ENCODE peak calls at places on chromosomes 13 and 19, in four cellular contexts. One of them, this sample, is unnamed.

GRCh38 chr13:87878706-87879105 is 207.5 kb downstream of the SLITRK5 start:
- DNase-seq in neural crest cell: no peak
- DNase-seq in endothelial cell of umbilical vein: no peak
- DNase-seq in tibial artery: no peak
- DNase-seq in this sample: no peak

GRCh38 chr13:50893211-50893852 is 16.3 kb upstream of the RNASEH2B start:
- DNase-seq in neural crest cell: no peak
- DNase-seq in endothelial cell of umbilical vein: no peak
- DNase-seq in tibial artery: no peak
- DNase-seq in this sample: no peak

GRCh38 chr19:51599084-51599483 is 28.0 kb downstream of the ZNF175 start:
- DNase-seq in neural crest cell: no peak
- DNase-seq in endothelial cell of umbilical vein: no peak
- DNase-seq in tibial artery: no peak
- DNase-seq in this sample: no peak

GRCh38 chr13:39600766-39601165 is 2.2 kb downstream of the LHFPL6 start:
- DNase-seq in neural crest cell: peak; percentile 23
- DNase-seq in endothelial cell of umbilical vein: no peak
- DNase-seq in tibial artery: peak; percentile 80
- DNase-seq in this sample: no peak

GRCh38 chr19:15283141-15283885 is 49.0 kb downstream of the BRD4 start:
- DNase-seq in neural crest cell: no peak
- DNase-seq in endothelial cell of umbilical vein: no peak
- DNase-seq in tibial artery: peak; percentile 77
- DNase-seq in this sample: no peak

GRCh38 chr13:106139407-106139806 is 396.1 kb downstream of the EFNB2 start:
- DNase-seq in neural crest cell: no peak
- DNase-seq in endothelial cell of umbilical vein: peak; percentile 82
- DNase-seq in tibial artery: no peak
- DNase-seq in this sample: no peak

GRCh38 chr19:47726467-47726866 is 13.2 kb downstream of the EHD2 start:
- DNase-seq in neural crest cell: no peak
- DNase-seq in endothelial cell of umbilical vein: no peak
- DNase-seq in tibial artery: no peak
- DNase-seq in this sample: no peak

GRCh38 chr13:40589285-40590109 is 76.9 kb downstream of the FOXO1 start:
- DNase-seq in neural crest cell: no peak
- DNase-seq in endothelial cell of umbilical vein: peak; percentile 94
- DNase-seq in tibial artery: no peak
- DNase-seq in this sample: no peak

GRCh38 chr13:75556961-75557360 is 7.4 kb downstream of the UCHL3 start:
- DNase-seq in neural crest cell: no peak
- DNase-seq in endothelial cell of umbilical vein: no peak
- DNase-seq in tibial artery: no peak
- DNase-seq in this sample: no peak

GRCh38 chr13:48491423-48492122 is 41.3 kb downstream of the RCBTB2 start:
- DNase-seq in neural crest cell: no peak
- DNase-seq in endothelial cell of umbilical vein: no peak
- DNase-seq in tibial artery: no peak
- DNase-seq in this sample: no peak

GRCh38 chr13:110509971-110510786 is 51.3 kb downstream of the RAB20 start:
- DNase-seq in neural crest cell: no peak
- DNase-seq in endothelial cell of umbilical vein: no peak
- DNase-seq in tibial artery: peak; percentile 71
- DNase-seq in this sample: no peak

GRCh38 chr19:14413355-14413754 is 5.8 kb downstream of the DDX39A start:
- DNase-seq in neural crest cell: no peak
- DNase-seq in endothelial cell of umbilical vein: no peak
- DNase-seq in tibial artery: no peak
- DNase-seq in this sample: no peak

GRCh38 chr19:49151339-49152217 is 3.6 kb downstream of the HRC start:
- DNase-seq in neural crest cell: peak; percentile 48
- DNase-seq in endothelial cell of umbilical vein: peak; percentile 29
- DNase-seq in tibial artery: peak; percentile 78
- DNase-seq in this sample: peak; percentile 51

GRCh38 chr13:58085819-58086218 is 454.3 kb downstream of the PCDH17 start:
- DNase-seq in neural crest cell: no peak
- DNase-seq in endothelial cell of umbilical vein: no peak
- DNase-seq in tibial artery: no peak
- DNase-seq in this sample: no peak

GRCh38 chr13:52034616-52035226 is 10.2 kb downstream of the UTP14C start:
- DNase-seq in neural crest cell: no peak
- DNase-seq in endothelial cell of umbilical vein: peak; percentile 21
- DNase-seq in tibial artery: no peak
- DNase-seq in this sample: no peak

GRCh38 chr19:6381030-6381750 is 5.5 kb upstream of the PSPN start:
- DNase-seq in neural crest cell: no peak
- DNase-seq in endothelial cell of umbilical vein: peak; percentile 0
- DNase-seq in tibial artery: no peak
- DNase-seq in this sample: no peak

GRCh38 chr19:52786078-52786463 is 520 bp downstream of the ZNF600 start:
- DNase-seq in neural crest cell: no peak
- DNase-seq in endothelial cell of umbilical vein: peak; percentile 2
- DNase-seq in tibial artery: no peak
- DNase-seq in this sample: no peak

GRCh38 chr13:110138009-110138699 is 168.8 kb downstream of the COL4A1 start:
- DNase-seq in neural crest cell: no peak
- DNase-seq in endothelial cell of umbilical vein: peak; percentile 74
- DNase-seq in tibial artery: peak; percentile 88
- DNase-seq in this sample: peak; percentile 75

GRCh38 chr13:113997845-113998751 is 24.2 kb upstream of the C13orf46 start:
- DNase-seq in neural crest cell: no peak
- DNase-seq in endothelial cell of umbilical vein: no peak
- DNase-seq in tibial artery: peak; percentile 88
- DNase-seq in this sample: no peak

GRCh38 chr19:42552086-42553065 is 24.1 kb upstream of the CEACAM1 start:
- DNase-seq in neural crest cell: no peak
- DNase-seq in endothelial cell of umbilical vein: no peak
- DNase-seq in tibial artery: no peak
- DNase-seq in this sample: no peak

GRCh38 chr19:47133021-47133471 is 2.4 kb downstream of the SAE1 start:
- DNase-seq in neural crest cell: no peak
- DNase-seq in endothelial cell of umbilical vein: no peak
- DNase-seq in tibial artery: no peak
- DNase-seq in this sample: no peak

GRCh38 chr13:38045278-38046048 is 175.9 kb upstream of the TRPC4 start:
- DNase-seq in neural crest cell: no peak
- DNase-seq in endothelial cell of umbilical vein: peak; percentile 40
- DNase-seq in tibial artery: no peak
- DNase-seq in this sample: no peak

GRCh38 chr19:399370-399769 is 9.6 kb downstream of the C2CD4C start:
- DNase-seq in neural crest cell: no peak
- DNase-seq in endothelial cell of umbilical vein: no peak
- DNase-seq in tibial artery: no peak
- DNase-seq in this sample: no peak

GRCh38 chr13:29369060-29369743 is 226.3 kb downstream of the SLC7A1 start:
- DNase-seq in neural crest cell: peak; percentile 9
- DNase-seq in endothelial cell of umbilical vein: peak; percentile 39
- DNase-seq in tibial artery: no peak
- DNase-seq in this sample: no peak

GRCh38 chr19:10416380-10417257 is 3.7 kb upstream of the PDE4A start:
- DNase-seq in neural crest cell: peak; percentile 87
- DNase-seq in endothelial cell of umbilical vein: peak; percentile 73
- DNase-seq in tibial artery: peak; percentile 79
- DNase-seq in this sample: peak; percentile 97

This sample was measured in activated naive CD8-positive, alpha-beta T cell treated with anti-CD3 and anti-CD28 coated beads, Interleukin-2, amount 50 U/mL, for 24 hours.